ENCODE peak calls at places on chromosomes 5 and 9, in six cellular contexts. One of them, this sample, is unnamed.

GRCh38 chr5:28104080-28104479 is 1065.7 kb upstream of the CDH9 start:
- DNase-seq in GM12891: no peak
- DNase-seq in GM12878: no peak
- DNase-seq in K562: no peak
- DNase-seq in HepG2: no peak
- DNase-seq in H1: no peak
- DNase-seq in this sample: no peak

GRCh38 chr9:87498046-87498815 is 564 bp downstream of the DAPK1 start:
- DNase-seq in HepG2: peak
- DNase-seq in K562: peak
- DNase-seq in GM12878: no peak
- DNase-seq in GM12891: peak
- DNase-seq in H1: peak
- DNase-seq in this sample: peak

GRCh38 chr5:132677191-132677590 is 3.4 kb downstream of the IL4 start:
- DNase-seq in GM12878: no peak
- DNase-seq in H1: no peak
- DNase-seq in GM12891: no peak
- DNase-seq in K562: peak
- DNase-seq in HepG2: peak
- DNase-seq in this sample: no peak

GRCh38 chr9:81526587-81526986 is 162.8 kb downstream of the TLE1 start:
- DNase-seq in K562: no peak
- DNase-seq in H1: no peak
- DNase-seq in GM12878: no peak
- DNase-seq in HepG2: no peak
- DNase-seq in GM12891: no peak
- DNase-seq in this sample: no peak

GRCh38 chr5:121762416-121762815 is 89.3 kb upstream of the FTMT start:
- DNase-seq in HepG2: no peak
- DNase-seq in H1: no peak
- DNase-seq in GM12891: no peak
- DNase-seq in GM12878: no peak
- DNase-seq in K562: no peak
- DNase-seq in this sample: no peak

GRCh38 chr5:54883374-54884194 is 101.8 kb downstream of the ESM1 start:
- DNase-seq in GM12891: no peak
- DNase-seq in H1: peak
- DNase-seq in K562: peak
- DNase-seq in HepG2: no peak
- DNase-seq in GM12878: no peak
- DNase-seq in this sample: no peak

GRCh38 chr5:178240772-178241171 is 8.2 kb upstream of the PHYKPL start:
- DNase-seq in H1: no peak
- DNase-seq in GM12878: no peak
- DNase-seq in GM12891: no peak
- DNase-seq in K562: no peak
- DNase-seq in HepG2: no peak
- DNase-seq in this sample: no peak

GRCh38 chr9:107447834-107448233 is 41.7 kb downstream of the KLF4 start:
- DNase-seq in GM12878: no peak
- DNase-seq in K562: no peak
- DNase-seq in GM12891: no peak
- DNase-seq in H1: no peak
- DNase-seq in HepG2: no peak
- DNase-seq in this sample: no peak

GRCh38 chr5:127373858-127374491 is 83.4 kb downstream of the MEGF10 start:
- DNase-seq in K562: peak
- DNase-seq in H1: no peak
- DNase-seq in GM12891: no peak
- DNase-seq in HepG2: no peak
- DNase-seq in GM12878: no peak
- DNase-seq in this sample: no peak

GRCh38 chr5:107217721-107218130 is 453.0 kb downstream of the EFNA5 start:
- DNase-seq in GM12891: no peak
- DNase-seq in K562: no peak
- DNase-seq in GM12878: no peak
- DNase-seq in HepG2: no peak
- DNase-seq in H1: no peak
- DNase-seq in this sample: no peak

GRCh38 chr9:108535526-108535925 is 320.3 kb downstream of the ACTL7B start:
- DNase-seq in HepG2: peak
- DNase-seq in GM12878: no peak
- DNase-seq in H1: no peak
- DNase-seq in K562: peak
- DNase-seq in GM12891: peak
- DNase-seq in this sample: no peak

GRCh38 chr9:75039006-75039405 is 10.9 kb upstream of the CARNMT1 start:
- DNase-seq in K562: no peak
- DNase-seq in H1: no peak
- DNase-seq in HepG2: no peak
- DNase-seq in GM12891: no peak
- DNase-seq in GM12878: no peak
- DNase-seq in this sample: no peak

GRCh38 chr5:137933491-137933911 is 44.2 kb downstream of the PKD2L2 start:
- DNase-seq in HepG2: no peak
- DNase-seq in GM12878: no peak
- DNase-seq in K562: no peak
- DNase-seq in GM12891: no peak
- DNase-seq in H1: no peak
- DNase-seq in this sample: no peak

GRCh38 chr9:27198175-27198574 is 89.2 kb downstream of the TEK start:
- DNase-seq in GM12891: no peak
- DNase-seq in H1: no peak
- DNase-seq in GM12878: no peak
- DNase-seq in HepG2: no peak
- DNase-seq in K562: no peak
- DNase-seq in this sample: no peak

GRCh38 chr5:2168601-2169416 is 286.1 kb upstream of the IRX4 start:
- DNase-seq in GM12878: no peak
- DNase-seq in HepG2: no peak
- DNase-seq in H1: no peak
- DNase-seq in K562: no peak
- DNase-seq in GM12891: no peak
- DNase-seq in this sample: no peak

GRCh38 chr5:168714046-168714445 is 134.9 kb upstream of the PANK3 start:
- DNase-seq in K562: no peak
- DNase-seq in H1: no peak
- DNase-seq in HepG2: no peak
- DNase-seq in GM12891: no peak
- DNase-seq in GM12878: no peak
- DNase-seq in this sample: no peak

GRCh38 chr5:177555665-177556064 is 1.3 kb upstream of the FAM193B start:
- DNase-seq in H1: no peak
- DNase-seq in GM12891: no peak
- DNase-seq in K562: no peak
- DNase-seq in HepG2: no peak
- DNase-seq in GM12878: no peak
- DNase-seq in this sample: no peak

GRCh38 chr9:91949293-91949945 is 609 bp downstream of the ROR2 start:
- DNase-seq in H1: peak
- DNase-seq in K562: no peak
- DNase-seq in GM12891: no peak
- DNase-seq in HepG2: no peak
- DNase-seq in GM12878: no peak
- DNase-seq in this sample: no peak

GRCh38 chr5:81579525-81579924 is 171.4 kb downstream of the SSBP2 start:
- DNase-seq in GM12891: no peak
- DNase-seq in HepG2: no peak
- DNase-seq in H1: no peak
- DNase-seq in K562: peak
- DNase-seq in GM12878: no peak
- DNase-seq in this sample: no peak

GRCh38 chr5:95823738-95824609 is 1.4 kb upstream of the GLRX start:
- DNase-seq in GM12878: no peak
- DNase-seq in HepG2: peak
- DNase-seq in H1: no peak
- DNase-seq in GM12891: no peak
- DNase-seq in K562: peak
- DNase-seq in this sample: no peak

GRCh38 chr5:95822038-95822407 is 503 bp downstream of the GLRX start:
- DNase-seq in HepG2: no peak
- DNase-seq in GM12891: no peak
- DNase-seq in K562: peak
- DNase-seq in GM12878: no peak
- DNase-seq in H1: no peak
- DNase-seq in this sample: no peak

GRCh38 chr5:95823241-95823737 is 763 bp upstream of the GLRX start:
- DNase-seq in GM12878: no peak
- DNase-seq in K562: no peak
- DNase-seq in GM12891: no peak
- DNase-seq in H1: no peak
- DNase-seq in HepG2: no peak
- DNase-seq in this sample: no peak

GRCh38 chr5:95821110-95822021 is 1.2 kb downstream of the GLRX start:
- DNase-seq in K562: no peak
- DNase-seq in GM12891: no peak
- DNase-seq in H1: no peak
- DNase-seq in HepG2: no peak
- DNase-seq in GM12878: no peak
- DNase-seq in this sample: no peak

GRCh38 chr5:95822408-95823240 is at the start of gene GLRX:
- DNase-seq in K562: peak
- DNase-seq in GM12878: no peak
- DNase-seq in HepG2: peak
- DNase-seq in GM12891: no peak
- DNase-seq in H1: peak
- DNase-seq in this sample: no peak
- TF ChIP-seq TAF1 in K562: no peak
- TF ChIP-seq TAF1 in GM12878: no peak
- TF ChIP-seq TAF1 in HepG2: peak
- TF ChIP-seq TAF1 in GM12891: no peak
- TF ChIP-seq TAF1 in H1: peak
- TF ChIP-seq TAF1 in this sample: no peak

DNA sequence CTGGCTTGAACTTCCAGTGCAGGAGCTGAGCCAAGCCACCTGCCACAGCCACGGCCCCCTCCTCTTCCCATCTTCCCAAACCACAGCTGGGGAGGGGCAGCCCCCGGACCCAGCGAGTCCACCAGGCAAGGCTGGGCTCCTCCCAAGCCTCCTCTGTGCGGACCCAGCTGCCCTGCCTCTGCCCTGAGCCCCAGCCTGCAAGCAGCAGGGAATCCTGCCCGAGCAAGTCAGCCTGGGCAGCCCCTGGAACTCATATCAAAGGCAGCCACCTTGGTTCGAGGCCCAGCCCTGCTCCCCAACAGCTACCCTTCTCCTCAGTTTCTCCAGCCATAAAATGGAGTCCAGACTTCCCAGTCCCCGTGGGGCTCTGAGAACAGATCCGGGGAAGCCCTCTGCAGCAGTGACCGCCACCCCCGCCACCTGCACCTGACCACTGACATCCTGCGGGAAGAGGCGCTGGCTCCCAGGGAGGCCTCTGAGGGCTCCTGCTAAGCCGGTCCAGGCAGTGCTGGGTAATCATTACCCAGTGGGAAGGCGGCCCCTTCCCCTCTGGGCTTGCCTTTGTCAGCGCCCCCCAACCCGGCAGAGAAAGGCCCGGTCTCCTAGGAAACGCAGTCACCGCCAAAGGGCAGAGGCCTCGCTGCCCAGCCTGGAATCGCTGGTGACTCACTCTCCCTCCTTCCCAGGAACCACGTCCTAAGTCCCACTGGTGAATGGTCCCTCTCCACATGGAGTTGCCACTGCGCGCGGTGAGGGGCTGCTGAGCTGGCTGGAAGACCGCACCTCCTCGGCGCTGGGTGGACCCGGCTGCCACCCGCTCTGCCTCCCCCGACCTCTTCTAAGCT is 1.5 kb downstream of the VAV2 start:
- DNase-seq in GM12878: no peak
- DNase-seq in GM12891: no peak
- DNase-seq in HepG2: peak
- DNase-seq in K562: no peak
- DNase-seq in H1: no peak
- DNase-seq in this sample: no peak
- TF ChIP-seq POLR2A in GM12878: no peak
- TF ChIP-seq POLR2A in GM12891: no peak
- TF ChIP-seq POLR2A in HepG2: peak
- TF ChIP-seq POLR2A in K562: no peak
- TF ChIP-seq POLR2A in H1: no peak
- TF ChIP-seq POLR2A in this sample: no peak

GRCh38 chr9:125845271-125845808 is 98.2 kb downstream of the PBX3 start:
- DNase-seq in GM12878: no peak
- DNase-seq in HepG2: no peak
- DNase-seq in GM12891: no peak
- DNase-seq in K562: no peak
- DNase-seq in H1: no peak
- DNase-seq in this sample: no peak

GRCh38 chr9:125842215-125842614 is 95.0 kb downstream of the PBX3 start:
- DNase-seq in GM12891: no peak
- DNase-seq in GM12878: no peak
- DNase-seq in HepG2: no peak
- DNase-seq in K562: no peak
- DNase-seq in H1: no peak
- DNase-seq in this sample: no peak

GRCh38 chr9:125844611-125845010 is 97.4 kb downstream of the PBX3 start:
- DNase-seq in H1: no peak
- DNase-seq in GM12878: no peak
- DNase-seq in GM12891: no peak
- DNase-seq in HepG2: no peak
- DNase-seq in K562: no peak
- DNase-seq in this sample: no peak

GRCh38 chr9:125841444-125841843 is 94.3 kb downstream of the PBX3 start:
- DNase-seq in GM12878: no peak
- DNase-seq in K562: no peak
- DNase-seq in H1: no peak
- DNase-seq in GM12891: no peak
- DNase-seq in HepG2: no peak
- DNase-seq in this sample: no peak

GRCh38 chr9:125843646-125844045 is 96.5 kb downstream of the PBX3 start:
- DNase-seq in H1: no peak
- DNase-seq in HepG2: no peak
- DNase-seq in K562: no peak
- DNase-seq in GM12891: no peak
- DNase-seq in GM12878: no peak
- DNase-seq in this sample: no peak
- TF ChIP-seq POLR2AphosphoS5 in H1: no peak
- TF ChIP-seq POLR2AphosphoS5 in HepG2: no peak
- TF ChIP-seq POLR2AphosphoS5 in K562: no peak
- TF ChIP-seq POLR2AphosphoS5 in GM12891: no peak
- TF ChIP-seq POLR2AphosphoS5 in GM12878: no peak
- TF ChIP-seq POLR2AphosphoS5 in this sample: no peak

DNA sequence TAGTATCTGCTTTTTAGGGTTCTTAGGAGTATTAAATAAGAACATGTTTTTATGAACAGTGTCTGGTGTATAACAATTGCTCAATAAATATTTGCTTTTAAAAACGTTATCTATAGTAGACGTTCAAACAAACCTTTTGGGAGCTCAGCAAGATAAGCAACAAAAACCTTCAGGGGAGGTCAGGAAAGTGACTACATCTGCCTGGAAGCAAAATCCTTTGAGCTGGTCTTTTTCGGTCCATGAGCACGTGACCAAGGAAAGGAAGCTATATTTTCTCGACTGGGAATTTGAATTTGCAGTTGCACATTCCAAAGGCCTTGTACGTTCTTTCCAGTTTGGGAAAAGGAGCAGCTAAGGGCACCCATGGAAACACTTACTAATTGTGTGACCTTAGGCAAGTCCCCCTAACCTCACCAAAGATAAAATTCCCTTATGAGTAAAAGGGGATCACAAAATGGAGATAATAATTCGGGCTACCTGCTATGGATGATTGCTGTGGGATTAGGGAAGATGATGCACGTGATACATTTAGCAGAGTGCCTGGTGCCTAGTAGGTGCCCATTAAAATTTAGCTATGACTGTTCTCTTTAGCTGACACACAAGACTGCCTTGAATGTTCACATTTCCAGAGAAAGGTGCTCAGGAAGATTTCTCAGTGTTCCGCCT is 45.4 kb downstream of the PTTG1 start:
- DNase-seq in GM12891: no peak
- DNase-seq in K562: no peak
- DNase-seq in GM12878: no peak
- DNase-seq in H1: no peak
- DNase-seq in HepG2: peak
- DNase-seq in this sample: no peak
- TF ChIP-seq TAF1 in GM12891: no peak
- TF ChIP-seq TAF1 in K562: no peak
- TF ChIP-seq TAF1 in GM12878: no peak
- TF ChIP-seq TAF1 in H1: no peak
- TF ChIP-seq TAF1 in HepG2: no peak
- TF ChIP-seq TAF1 in this sample: no peak

This sample was measured in GM12892.